ENCODE peak calls at places on chromosomes 7 and 10, in seven cellular contexts. E, U, L, O, F, X and Q are unnamed samples.

GRCh38 chr10:104029528-104029875 is 56.2 kb downstream of the COL17A1 start:
- DNase-seq in E (no peak), U (no peak), L (no peak), O (peak; percentile 85), F (peak; percentile 3), X (no peak), Q (no peak)

GRCh38 chr7:142478479-142479220 is 220.8 kb upstream of the PRSS58 start:
- DNase-seq in E (no peak), U (no peak), L (peak; percentile 12), O (no peak), F (peak; percentile 36), X (no peak), Q (peak; percentile 52)

GRCh38 chr10:3265081-3265480 is 92.5 kb upstream of the PITRM1 start:
- DNase-seq in E (no peak), U (no peak), L (no peak), O (no peak), F (no peak), X (peak; percentile 37), Q (no peak)

GRCh38 chr10:88565072-88565471 is 18.0 kb downstream of the RNLS start:
- DNase-seq in E (no peak), U (no peak), L (peak; percentile 15), O (no peak), F (no peak), X (no peak), Q (no peak)

GRCh38 chr10:93403741-93404354 is 78.3 kb downstream of the MYOF start:
- DNase-seq in E (no peak), U (no peak), L (no peak), O (no peak), F (no peak), X (no peak), Q (no peak)

GRCh38 chr10:14380746-14381145 is 50.0 kb upstream of the FRMD4A start:
- DNase-seq in E (no peak), U (no peak), L (no peak), O (no peak), F (no peak), X (no peak), Q (no peak)

GRCh38 chr10:127907411-127908105 is 655 bp downstream of the PTPRE start:
- DNase-seq in E (no peak), U (peak; percentile 54), L (no peak), O (no peak), F (no peak), X (peak; percentile 78), Q (peak; percentile 44)

GRCh38 chr7:32206488-32206887 is 136.3 kb upstream of the PDE1C start:
- DNase-seq in E (no peak), U (no peak), L (no peak), O (no peak), F (no peak), X (no peak), Q (no peak)

GRCh38 chr7:140702774-140703173 is 6.3 kb downstream of the NDUFB2 start:
- DNase-seq in E (no peak), U (peak; percentile 36), L (no peak), O (no peak), F (no peak), X (no peak), Q (no peak)

GRCh38 chr10:73902351-73902750 is 8.6 kb upstream of the PLAU start:
- DNase-seq in E (no peak), U (no peak), L (no peak), O (no peak), F (no peak), X (no peak), Q (no peak)

DNA sequence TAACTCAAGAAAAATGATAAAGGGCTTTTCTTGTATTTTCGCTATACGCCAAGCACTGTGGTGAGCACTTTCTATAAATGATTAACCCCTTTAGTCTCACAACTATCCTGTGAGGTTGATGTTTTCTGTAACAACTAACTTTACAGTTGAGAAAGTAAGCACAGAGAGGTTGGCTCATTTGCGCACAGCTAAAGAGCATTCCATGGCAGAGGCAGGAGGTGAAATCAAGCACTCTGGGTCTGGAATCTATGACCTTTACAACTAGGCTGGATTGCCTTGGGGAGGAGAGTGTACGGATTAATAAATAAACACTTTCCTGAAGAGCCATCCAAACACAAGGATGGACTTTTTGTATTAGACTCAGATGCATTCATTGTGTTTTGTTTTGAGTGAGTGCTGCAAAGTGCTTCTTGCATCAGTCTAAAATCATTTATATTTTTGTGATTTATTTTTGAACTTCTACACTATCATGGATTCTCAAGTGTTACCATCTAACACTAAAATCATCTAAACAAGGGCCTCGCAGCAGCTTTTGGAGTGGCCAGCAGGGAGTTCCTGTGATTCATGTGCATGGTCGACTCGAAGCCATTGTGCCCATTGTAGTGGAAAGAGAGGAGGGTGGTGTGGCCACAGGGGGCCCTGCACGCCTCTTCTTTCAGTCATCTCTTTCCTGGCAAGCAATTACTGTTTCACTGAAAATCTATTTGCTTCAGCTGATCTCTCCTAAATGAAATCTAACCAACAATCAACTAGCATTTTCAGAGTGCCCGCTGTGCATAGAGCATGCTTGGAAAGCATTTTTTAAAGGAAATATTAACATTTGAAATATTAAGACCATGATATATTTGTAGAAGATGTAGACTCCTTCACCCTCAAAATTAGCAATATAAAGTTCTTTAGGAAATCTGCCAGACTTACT is 633.4 kb upstream of the COBL start:
- DNase-seq in E (no peak), U (peak; percentile 62), L (no peak), O (no peak), F (no peak), X (no peak), Q (no peak)
- TF ChIP-seq EP300 in E (no peak), U (no peak), L (no peak), O (no peak), F (no peak), X (no peak), Q (no peak)

GRCh38 chr7:148962823-148963582 is 65.3 kb downstream of the PDIA4 start:
- DNase-seq in E (peak; percentile 68), U (no peak), L (peak; percentile 58), O (peak; percentile 67), F (peak; percentile 64), X (peak; percentile 82), Q (peak; percentile 73)
- TF ChIP-seq EP300 in E (no peak), U (no peak), L (no peak), O (no peak), F (no peak), X (no peak), Q (no peak)

GRCh38 chr10:131063311-131063710 is 248.2 kb downstream of the TCERG1L start:
- DNase-seq in E (no peak), U (no peak), L (no peak), O (no peak), F (no peak), X (no peak), Q (no peak)
- TF ChIP-seq EP300 in E (no peak), U (no peak), L (no peak), O (no peak), F (no peak), X (no peak), Q (no peak)

GRCh38 chr7:107244613-107245012 is 75.8 kb downstream of the HBP1 start:
- DNase-seq in E (no peak), U (no peak), L (no peak), O (no peak), F (no peak), X (no peak), Q (no peak)
- TF ChIP-seq EP300 in E (no peak), U (no peak), L (no peak), O (no peak), F (no peak), X (no peak), Q (no peak)

GRCh38 chr10:13163859-13164258 is 2.5 kb downstream of the MCM10 start:
- DNase-seq in E (no peak), U (no peak), L (no peak), O (no peak), F (no peak), X (no peak), Q (no peak)

GRCh38 chr10:13158401-13158800 is 3.0 kb upstream of the MCM10 start:
- DNase-seq in E (no peak), U (no peak), L (no peak), O (peak; percentile 27), F (no peak), X (no peak), Q (no peak)

GRCh38 chr10:13160934-13161266 is 458 bp upstream of the MCM10 start:
- DNase-seq in E (no peak), U (no peak), L (no peak), O (no peak), F (no peak), X (no peak), Q (no peak)

GRCh38 chr10:13162013-13162364 is 631 bp downstream of the MCM10 start:
- DNase-seq in E (no peak), U (no peak), L (peak; percentile 20), O (no peak), F (no peak), X (no peak), Q (no peak)

DNA sequence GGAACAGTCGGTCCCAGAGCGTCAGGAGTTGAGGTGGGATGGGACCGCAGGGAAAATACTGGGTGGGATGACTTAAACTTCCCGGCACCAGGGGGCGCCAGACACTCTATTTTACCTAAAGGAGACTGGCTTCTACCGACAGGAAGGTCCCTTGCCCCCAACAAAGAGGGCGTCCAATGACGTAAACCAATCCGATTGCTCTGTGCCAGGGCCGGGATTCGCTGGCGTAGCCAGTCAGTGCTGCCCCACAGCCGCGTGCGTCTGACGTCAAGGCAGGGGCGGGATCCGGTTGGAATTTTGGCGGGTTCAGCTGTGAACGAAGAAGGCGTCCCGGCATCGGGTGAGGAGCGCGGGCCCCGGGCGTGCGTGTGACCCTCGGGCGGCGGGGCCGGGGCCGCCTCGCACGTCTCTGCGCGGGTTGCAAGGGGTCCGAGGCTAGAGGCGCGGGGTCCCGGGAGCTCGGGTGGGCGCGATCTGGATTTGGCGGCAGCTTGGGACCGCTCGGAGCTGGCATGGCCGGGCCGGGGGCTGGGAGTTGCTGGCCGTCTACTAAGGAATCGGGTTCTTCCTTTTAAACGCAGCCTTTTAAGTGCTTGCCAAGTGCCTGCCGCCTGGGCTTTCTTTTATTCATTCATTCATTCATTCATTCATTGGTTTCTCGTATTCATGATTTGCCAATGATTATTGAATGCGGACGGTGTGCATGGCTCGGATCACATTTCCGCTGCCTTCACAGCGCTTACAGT is at the start of gene MCM10:
- DNase-seq in E (peak; percentile 96), U (peak; percentile 99), L (peak; percentile 98), O (peak; percentile 98), F (peak; percentile 99), X (peak; percentile 99), Q (peak; percentile 99)
- TF ChIP-seq EP300 in E (no peak), U (no peak), L (no peak), O (no peak), F (peak; percentile 95), X (peak; percentile 38), Q (no peak)

GRCh38 chr7:134602921-134603394 is 43.7 kb upstream of the BPGM start:
- DNase-seq in E (no peak), U (no peak), L (no peak), O (no peak), F (no peak), X (no peak), Q (no peak)
- TF ChIP-seq EP300 in E (no peak), U (no peak), L (no peak), O (no peak), F (no peak), X (no peak), Q (no peak)

GRCh38 chr7:40471891-40472290 is 337.1 kb downstream of the SUGCT start:
- DNase-seq in E (no peak), U (no peak), L (no peak), O (no peak), F (no peak), X (no peak), Q (no peak)
- TF ChIP-seq EP300 in E (no peak), U (no peak), L (no peak), O (no peak), F (no peak), X (no peak), Q (no peak)